ENCODE peak calls at places on chromosome 14, in eight cellular contexts. One of them, this sample, is unnamed.

GRCh38 chr14:54420478-54421116 is 20.6 kb downstream of the CNIH1 start:
- DNase-seq in mesendoderm: peak
- DNase-seq in AG09309: no peak
- DNase-seq in GM04504: no peak
- DNase-seq in fibroblast of pulmonary artery: peak
- DNase-seq in GM13976: no peak
- DNase-seq in GM19239: no peak
- DNase-seq in activated T-cell treated with anti-CD3 and anti-CD28 coated beads, Interleukin-2, amount 50 U/mL, for 24 hours: no peak
- DNase-seq in this sample: no peak

GRCh38 chr14:52266782-52267181 is 716 bp upstream of the PTGDR start:
- DNase-seq in mesendoderm: no peak
- DNase-seq in AG09309: no peak
- DNase-seq in GM04504: no peak
- DNase-seq in fibroblast of pulmonary artery: peak
- DNase-seq in GM13976: no peak
- DNase-seq in GM19239: no peak
- DNase-seq in activated T-cell treated with anti-CD3 and anti-CD28 coated beads, Interleukin-2, amount 50 U/mL, for 24 hours: no peak
- DNase-seq in this sample: no peak

GRCh38 chr14:33534636-33535035 is 416.2 kb downstream of the EGLN3 start:
- DNase-seq in mesendoderm: no peak
- DNase-seq in AG09309: no peak
- DNase-seq in GM04504: no peak
- DNase-seq in fibroblast of pulmonary artery: no peak
- DNase-seq in GM13976: no peak
- DNase-seq in GM19239: no peak
- DNase-seq in activated T-cell treated with anti-CD3 and anti-CD28 coated beads, Interleukin-2, amount 50 U/mL, for 24 hours: no peak
- DNase-seq in this sample: no peak

GRCh38 chr14:54719406-54719805 is 152.5 kb downstream of the SAMD4A start:
- DNase-seq in mesendoderm: no peak
- DNase-seq in AG09309: no peak
- DNase-seq in GM04504: no peak
- DNase-seq in fibroblast of pulmonary artery: no peak
- DNase-seq in GM13976: no peak
- DNase-seq in GM19239: no peak
- DNase-seq in activated T-cell treated with anti-CD3 and anti-CD28 coated beads, Interleukin-2, amount 50 U/mL, for 24 hours: no peak
- DNase-seq in this sample: no peak

GRCh38 chr14:69045857-69046351 is 66.8 kb upstream of the ACTN1 start:
- DNase-seq in mesendoderm: no peak
- DNase-seq in AG09309: no peak
- DNase-seq in GM04504: no peak
- DNase-seq in fibroblast of pulmonary artery: peak
- DNase-seq in GM13976: no peak
- DNase-seq in GM19239: no peak
- DNase-seq in activated T-cell treated with anti-CD3 and anti-CD28 coated beads, Interleukin-2, amount 50 U/mL, for 24 hours: no peak
- DNase-seq in this sample: no peak

GRCh38 chr14:66072190-66072905 is 413.8 kb upstream of the CCDC196 start:
- DNase-seq in mesendoderm: peak
- DNase-seq in AG09309: no peak
- DNase-seq in GM04504: no peak
- DNase-seq in fibroblast of pulmonary artery: no peak
- DNase-seq in GM13976: no peak
- DNase-seq in GM19239: no peak
- DNase-seq in activated T-cell treated with anti-CD3 and anti-CD28 coated beads, Interleukin-2, amount 50 U/mL, for 24 hours: no peak
- DNase-seq in this sample: no peak

GRCh38 chr14:61184117-61184516 is 97.0 kb downstream of the TMEM30B start:
- DNase-seq in mesendoderm: no peak
- DNase-seq in AG09309: peak
- DNase-seq in GM04504: peak
- DNase-seq in fibroblast of pulmonary artery: peak
- DNase-seq in GM13976: no peak
- DNase-seq in GM19239: no peak
- DNase-seq in activated T-cell treated with anti-CD3 and anti-CD28 coated beads, Interleukin-2, amount 50 U/mL, for 24 hours: no peak
- DNase-seq in this sample: no peak

GRCh38 chr14:91113829-91114078 is at the start of gene DGLUCY:
- DNase-seq in mesendoderm: no peak
- DNase-seq in AG09309: no peak
- DNase-seq in GM04504: peak
- DNase-seq in fibroblast of pulmonary artery: peak
- DNase-seq in GM13976: peak
- DNase-seq in GM19239: peak
- DNase-seq in activated T-cell treated with anti-CD3 and anti-CD28 coated beads, Interleukin-2, amount 50 U/mL, for 24 hours: no peak
- DNase-seq in this sample: no peak

GRCh38 chr14:105150368-105151111 is 18.0 kb downstream of the JAG2 start:
- DNase-seq in mesendoderm: no peak
- DNase-seq in AG09309: no peak
- DNase-seq in GM04504: no peak
- DNase-seq in fibroblast of pulmonary artery: no peak
- DNase-seq in GM13976: no peak
- DNase-seq in GM19239: no peak
- DNase-seq in activated T-cell treated with anti-CD3 and anti-CD28 coated beads, Interleukin-2, amount 50 U/mL, for 24 hours: no peak
- DNase-seq in this sample: no peak

GRCh38 chr14:74249433-74250375 is 10.5 kb downstream of the VSX2 start:
- DNase-seq in mesendoderm: no peak
- DNase-seq in AG09309: no peak
- DNase-seq in GM04504: no peak
- DNase-seq in fibroblast of pulmonary artery: no peak
- DNase-seq in GM13976: no peak
- DNase-seq in GM19239: no peak
- DNase-seq in activated T-cell treated with anti-CD3 and anti-CD28 coated beads, Interleukin-2, amount 50 U/mL, for 24 hours: no peak
- DNase-seq in this sample: no peak

GRCh38 chr14:69845050-69845581 is 34.1 kb upstream of the SMOC1 start:
- DNase-seq in mesendoderm: no peak
- DNase-seq in AG09309: no peak
- DNase-seq in GM04504: no peak
- DNase-seq in fibroblast of pulmonary artery: no peak
- DNase-seq in GM13976: no peak
- DNase-seq in GM19239: no peak
- DNase-seq in activated T-cell treated with anti-CD3 and anti-CD28 coated beads, Interleukin-2, amount 50 U/mL, for 24 hours: no peak
- DNase-seq in this sample: no peak

GRCh38 chr14:99036594-99037293 is 235.3 kb downstream of the BCL11B start:
- DNase-seq in mesendoderm: no peak
- DNase-seq in AG09309: no peak
- DNase-seq in GM04504: no peak
- DNase-seq in fibroblast of pulmonary artery: no peak
- DNase-seq in GM13976: no peak
- DNase-seq in GM19239: no peak
- DNase-seq in activated T-cell treated with anti-CD3 and anti-CD28 coated beads, Interleukin-2, amount 50 U/mL, for 24 hours: peak
- DNase-seq in this sample: no peak

GRCh38 chr14:101072531-101072930 is 169.0 kb upstream of the RTL1 start:
- DNase-seq in mesendoderm: peak
- DNase-seq in AG09309: no peak
- DNase-seq in GM04504: no peak
- DNase-seq in fibroblast of pulmonary artery: no peak
- DNase-seq in GM13976: no peak
- DNase-seq in GM19239: no peak
- DNase-seq in activated T-cell treated with anti-CD3 and anti-CD28 coated beads, Interleukin-2, amount 50 U/mL, for 24 hours: no peak
- DNase-seq in this sample: no peak

GRCh38 chr14:76891436-76891835 is 65.2 kb downstream of the LRRC74A start:
- DNase-seq in mesendoderm: no peak
- DNase-seq in AG09309: no peak
- DNase-seq in GM04504: no peak
- DNase-seq in fibroblast of pulmonary artery: no peak
- DNase-seq in GM13976: no peak
- DNase-seq in GM19239: no peak
- DNase-seq in activated T-cell treated with anti-CD3 and anti-CD28 coated beads, Interleukin-2, amount 50 U/mL, for 24 hours: no peak
- DNase-seq in this sample: no peak

GRCh38 chr14:36161781-36162180 is 14.7 kb downstream of the PTCSC3 start:
- DNase-seq in mesendoderm: peak
- DNase-seq in AG09309: no peak
- DNase-seq in GM04504: no peak
- DNase-seq in fibroblast of pulmonary artery: no peak
- DNase-seq in GM13976: no peak
- DNase-seq in GM19239: no peak
- DNase-seq in activated T-cell treated with anti-CD3 and anti-CD28 coated beads, Interleukin-2, amount 50 U/mL, for 24 hours: no peak
- DNase-seq in this sample: no peak

GRCh38 chr14:74985028-74985310 is 17.8 kb upstream of the EIF2B2 start:
- DNase-seq in mesendoderm: no peak
- DNase-seq in AG09309: no peak
- DNase-seq in GM04504: no peak
- DNase-seq in fibroblast of pulmonary artery: no peak
- DNase-seq in GM13976: no peak
- DNase-seq in GM19239: no peak
- DNase-seq in activated T-cell treated with anti-CD3 and anti-CD28 coated beads, Interleukin-2, amount 50 U/mL, for 24 hours: no peak
- DNase-seq in this sample: no peak

GRCh38 chr14:75884198-75884611 is 97.6 kb downstream of the TGFB3 start:
- DNase-seq in mesendoderm: peak
- DNase-seq in AG09309: peak
- DNase-seq in GM04504: peak
- DNase-seq in fibroblast of pulmonary artery: peak
- DNase-seq in GM13976: no peak
- DNase-seq in GM19239: no peak
- DNase-seq in activated T-cell treated with anti-CD3 and anti-CD28 coated beads, Interleukin-2, amount 50 U/mL, for 24 hours: no peak
- DNase-seq in this sample: no peak

GRCh38 chr14:20680363-20680762 is 4.0 kb upstream of the RNASE4 start:
- DNase-seq in mesendoderm: no peak
- DNase-seq in AG09309: no peak
- DNase-seq in GM04504: no peak
- DNase-seq in fibroblast of pulmonary artery: no peak
- DNase-seq in GM13976: no peak
- DNase-seq in GM19239: no peak
- DNase-seq in activated T-cell treated with anti-CD3 and anti-CD28 coated beads, Interleukin-2, amount 50 U/mL, for 24 hours: no peak
- DNase-seq in this sample: no peak

This sample was measured in GM12878.